ENCODE peak calls at places on chromosomes 16 and 17, in five cellular contexts. E is GM13976, U is cardiac muscle cell, G is fibroblast of lung, L is mucosa of descending colon. F is an unnamed sample.

GRCh38 chr17:8225813-8226535 is 15.6 kb upstream of the AURKB start:
- DNase-seq in E (no peak), U (peak), G (peak), L (peak), F (no peak)

GRCh38 chr17:80110447-80110812 is 9.0 kb downstream of the GAA start:
- DNase-seq in E (no peak), U (no peak), G (no peak), L (no peak), F (peak)

GRCh38 chr16:3938843-3939624 is 58.5 kb upstream of the CREBBP start:
- DNase-seq in E (peak), U (peak), G (peak), L (peak), F (no peak)

GRCh38 chr16:12784076-12784475 is 19.6 kb downstream of the CPPED1 start:
- DNase-seq in E (no peak), U (no peak), G (peak), L (no peak), F (no peak)

GRCh38 chr17:2089021-2089422 is 34.1 kb downstream of the HIC1 start:
- DNase-seq in E (no peak), U (no peak), G (peak), L (no peak), F (no peak)

GRCh38 chr17:78058001-78058400 is 70.6 kb downstream of the TMC6 start:
- DNase-seq in E (no peak), U (no peak), G (no peak), L (no peak), F (no peak)

GRCh38 chr16:74462361-74462760 is 41.1 kb upstream of the CLEC18B start:
- DNase-seq in E (no peak), U (no peak), G (peak), L (no peak), F (no peak)

GRCh38 chr16:84754353-84754856 is 54.6 kb downstream of the USP10 start:
- DNase-seq in E (peak), U (peak), G (peak), L (peak), F (no peak)

GRCh38 chr17:27442702-27443101 is 13.5 kb upstream of the KSR1 start:
- DNase-seq in E (no peak), U (no peak), G (peak), L (no peak), F (no peak)

DNA sequence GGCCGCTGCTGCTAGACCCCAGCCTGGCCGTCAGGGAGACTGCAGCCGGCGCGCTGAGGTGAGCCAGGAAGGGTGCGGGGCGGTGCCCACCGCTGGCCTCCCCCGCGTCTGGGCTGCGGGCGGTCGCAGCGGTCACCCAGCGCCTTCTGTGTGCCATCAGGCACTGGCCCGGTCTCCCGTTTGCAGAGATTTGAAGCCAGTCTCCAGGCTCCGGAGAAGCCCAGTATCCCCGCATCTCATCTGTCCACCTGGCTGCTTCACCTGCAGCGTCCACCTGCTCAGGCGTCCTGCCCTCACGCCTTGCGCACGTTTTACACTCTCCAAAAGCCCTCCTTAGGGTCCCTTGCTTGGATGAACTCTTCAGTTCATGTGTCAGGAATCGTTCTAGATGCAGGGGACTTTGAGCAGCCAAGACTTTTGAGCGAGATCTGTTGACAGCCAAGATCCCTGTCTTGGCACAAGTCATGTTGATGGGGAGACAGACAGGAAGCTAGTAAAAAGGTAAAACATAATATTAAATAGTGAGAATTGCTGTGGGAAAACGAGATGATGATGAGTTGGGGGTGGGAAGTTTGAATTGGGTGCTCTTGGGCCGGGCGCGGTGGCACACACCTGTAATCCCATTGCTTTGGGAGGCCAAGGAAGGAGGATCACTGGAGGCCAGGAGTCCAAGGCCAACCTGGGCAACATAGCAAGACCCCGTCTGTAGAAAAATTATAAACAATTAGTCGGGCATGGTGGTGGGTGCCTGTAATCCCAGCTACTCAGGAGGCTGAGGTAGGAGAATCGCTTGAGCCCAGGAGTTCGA is 916 bp downstream of the HEATR3 start:
- DNase-seq in E (no peak), U (no peak), G (no peak), L (peak), F (peak)
- TF ChIP-seq CTCF in E (no peak), U (no peak), G (no peak), L (no peak), F (peak)

DNA sequence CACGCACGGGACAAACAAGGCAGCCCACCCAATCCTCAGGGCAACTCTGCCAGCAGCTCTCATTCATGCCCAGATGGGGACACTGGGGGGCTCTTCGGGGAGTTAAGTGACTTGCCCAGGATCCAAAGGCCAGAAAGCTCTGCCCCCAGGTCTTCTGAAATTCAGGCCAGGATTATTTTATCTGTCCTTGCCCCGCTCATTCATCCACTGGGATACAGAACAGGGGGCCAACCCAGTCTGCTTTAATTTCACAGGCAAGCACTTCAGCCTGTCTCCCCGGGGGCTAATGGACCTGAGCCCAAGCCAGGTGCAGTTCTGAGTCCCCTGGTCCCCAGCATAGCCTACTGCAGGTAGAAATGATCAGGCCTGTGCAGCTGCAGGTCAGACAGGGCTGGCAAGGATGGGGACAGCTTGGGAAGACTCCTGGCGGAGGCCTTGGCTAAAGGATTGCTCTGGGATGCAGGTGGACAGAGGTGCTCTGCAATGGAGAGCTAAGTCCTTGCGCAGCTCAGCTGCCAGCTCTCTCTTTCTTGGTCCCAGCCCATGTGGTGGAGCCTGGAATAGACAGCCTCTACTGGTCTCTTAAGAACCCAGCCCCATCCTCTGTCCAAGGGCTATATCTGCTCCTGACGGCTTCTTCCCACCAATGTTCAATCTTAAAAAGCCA is 766 bp upstream of the B3GNT9 start:
- DNase-seq in E (no peak), U (no peak), G (no peak), L (no peak), F (no peak)
- TF ChIP-seq CTCF in E (no peak), U (no peak), G (no peak), L (no peak), F (no peak)

GRCh38 chr17:76585649-76586593 is at the start of gene ST6GALNAC2:
- DNase-seq in E (peak), U (peak), G (peak), L (peak), F (no peak)
- TF ChIP-seq CTCF in E (peak), U (peak), G (peak), L (no peak), F (peak)

GRCh38 chr17:56866496-56866895 is 32.5 kb downstream of the DGKE start:
- DNase-seq in E (no peak), U (no peak), G (no peak), L (no peak), F (no peak)
- TF ChIP-seq CTCF in E (no peak), U (no peak), G (no peak), L (no peak), F (no peak)

GRCh38 chr16:17176199-17176598 is 294.6 kb downstream of the XYLT1 start:
- DNase-seq in E (no peak), U (no peak), G (no peak), L (no peak), F (no peak)

GRCh38 chr16:17177242-17177967 is 293.4 kb downstream of the XYLT1 start:
- DNase-seq in E (no peak), U (no peak), G (peak), L (no peak), F (no peak)

GRCh38 chr16:17173134-17173729 is 297.5 kb downstream of the XYLT1 start:
- DNase-seq in E (no peak), U (no peak), G (peak), L (peak), F (no peak)

GRCh38 chr16:17177968-17178880 is 292.5 kb downstream of the XYLT1 start:
- DNase-seq in E (no peak), U (peak), G (peak), L (no peak), F (no peak)
- TF ChIP-seq CTCF in E (no peak), U (no peak), G (no peak), L (no peak), F (no peak)